ENCODE peak calls at places on chromosome 20, in four cellular contexts. One of them, this sample, is unnamed.

GRCh38 chr20:39939241-39939865 is 749.7 kb downstream of the MAFB start:
- DNase-seq in fibroblast of the aortic adventitia: no peak
- DNase-seq in AG08396: no peak
- DNase-seq in NCI-H345: no peak
- DNase-seq in this sample: no peak

GRCh38 chr20:60330461-60330860 is 372.2 kb downstream of the CDH26 start:
- DNase-seq in fibroblast of the aortic adventitia: no peak
- DNase-seq in AG08396: no peak
- DNase-seq in NCI-H345: no peak
- DNase-seq in this sample: no peak

GRCh38 chr20:53934421-53935352 is 135.7 kb downstream of the BCAS1 start:
- DNase-seq in AG08396: peak
- DNase-seq in fibroblast of the aortic adventitia: peak
- DNase-seq in NCI-H345: no peak
- DNase-seq in this sample: peak

GRCh38 chr20:2799271-2799670 is 1.2 kb downstream of the CPXM1 start:
- DNase-seq in AG08396: no peak
- DNase-seq in NCI-H345: no peak
- DNase-seq in fibroblast of the aortic adventitia: no peak
- DNase-seq in this sample: no peak

GRCh38 chr20:22490287-22491187 is 93.8 kb downstream of the FOXA2 start:
- DNase-seq in AG08396: no peak
- DNase-seq in fibroblast of the aortic adventitia: peak
- DNase-seq in NCI-H345: peak
- DNase-seq in this sample: no peak

GRCh38 chr20:17504326-17504897 is 26.8 kb downstream of the BFSP1 start:
- DNase-seq in fibroblast of the aortic adventitia: peak
- DNase-seq in AG08396: peak
- DNase-seq in NCI-H345: no peak
- DNase-seq in this sample: no peak

GRCh38 chr20:64188682-64189529 is 24.7 kb downstream of the MYT1 start:
- DNase-seq in fibroblast of the aortic adventitia: peak
- DNase-seq in NCI-H345: peak
- DNase-seq in AG08396: no peak
- DNase-seq in this sample: no peak

GRCh38 chr20:46226602-46227001 is 81.7 kb downstream of the CDH22 start:
- DNase-seq in fibroblast of the aortic adventitia: no peak
- DNase-seq in AG08396: peak
- DNase-seq in NCI-H345: no peak
- DNase-seq in this sample: no peak

GRCh38 chr20:58555078-58555765 is 40.0 kb upstream of the APCDD1L start:
- DNase-seq in fibroblast of the aortic adventitia: peak
- DNase-seq in NCI-H345: no peak
- DNase-seq in AG08396: peak
- DNase-seq in this sample: peak

GRCh38 chr20:63309261-63310071 is 16.5 kb downstream of the COL20A1 start:
- DNase-seq in AG08396: peak
- DNase-seq in NCI-H345: peak
- DNase-seq in fibroblast of the aortic adventitia: peak
- DNase-seq in this sample: no peak

GRCh38 chr20:50715694-50716093 is 15.7 kb upstream of the PARD6B start:
- DNase-seq in AG08396: no peak
- DNase-seq in NCI-H345: no peak
- DNase-seq in fibroblast of the aortic adventitia: no peak
- DNase-seq in this sample: no peak

GRCh38 chr20:60024245-60024644 is 66.0 kb downstream of the CDH26 start:
- DNase-seq in fibroblast of the aortic adventitia: no peak
- DNase-seq in NCI-H345: no peak
- DNase-seq in AG08396: no peak
- DNase-seq in this sample: no peak

GRCh38 chr20:41330343-41330720 is 10.3 kb upstream of the LPIN3 start:
- DNase-seq in AG08396: no peak
- DNase-seq in fibroblast of the aortic adventitia: no peak
- DNase-seq in NCI-H345: no peak
- DNase-seq in this sample: peak

GRCh38 chr20:21555470-21556120 is 41.7 kb upstream of the NKX2-2 start:
- DNase-seq in fibroblast of the aortic adventitia: no peak
- DNase-seq in AG08396: no peak
- DNase-seq in NCI-H345: no peak
- DNase-seq in this sample: no peak

GRCh38 chr20:63739129-63740069 is at the start of gene SLC2A4RG:
- DNase-seq in NCI-H345: peak
- DNase-seq in fibroblast of the aortic adventitia: peak
- DNase-seq in AG08396: peak
- DNase-seq in this sample: peak

GRCh38 chr20:19672498-19672897 is 85.6 kb upstream of the RIN2 start:
- DNase-seq in fibroblast of the aortic adventitia: no peak
- DNase-seq in NCI-H345: peak
- DNase-seq in AG08396: no peak
- DNase-seq in this sample: no peak

GRCh38 chr20:57811373-57812020 is 101.7 kb upstream of the PMEPA1 start:
- DNase-seq in fibroblast of the aortic adventitia: no peak
- DNase-seq in NCI-H345: no peak
- DNase-seq in AG08396: no peak
- DNase-seq in this sample: no peak

GRCh38 chr20:4026093-4026601 is 10.8 kb upstream of the RNF24 start:
- DNase-seq in fibroblast of the aortic adventitia: peak
- DNase-seq in AG08396: peak
- DNase-seq in NCI-H345: no peak
- DNase-seq in this sample: peak

GRCh38 chr20:35225319-35226125 is 968 bp upstream of the MMP24 start:
- DNase-seq in AG08396: no peak
- DNase-seq in fibroblast of the aortic adventitia: no peak
- DNase-seq in NCI-H345: no peak
- DNase-seq in this sample: no peak

GRCh38 chr20:5933802-5934436 is 16.4 kb downstream of the TRMT6 start:
- DNase-seq in NCI-H345: peak
- DNase-seq in AG08396: no peak
- DNase-seq in fibroblast of the aortic adventitia: no peak
- DNase-seq in this sample: no peak

GRCh38 chr20:51767018-51767866 is 948 bp downstream of the ATP9A start:
- DNase-seq in NCI-H345: peak
- DNase-seq in AG08396: peak
- DNase-seq in fibroblast of the aortic adventitia: peak
- DNase-seq in this sample: no peak

GRCh38 chr20:24337074-24337473 is 132.4 kb upstream of the SYNDIG1 start:
- DNase-seq in fibroblast of the aortic adventitia: peak
- DNase-seq in NCI-H345: no peak
- DNase-seq in AG08396: peak
- DNase-seq in this sample: no peak

GRCh38 chr20:50728981-50729874 is 2.2 kb upstream of the PARD6B start:
- DNase-seq in NCI-H345: no peak
- DNase-seq in fibroblast of the aortic adventitia: no peak
- DNase-seq in AG08396: no peak
- DNase-seq in this sample: no peak

GRCh38 chr20:58209652-58210397 is 18.6 kb downstream of the ANKRD60 start:
- DNase-seq in AG08396: peak
- DNase-seq in fibroblast of the aortic adventitia: peak
- DNase-seq in NCI-H345: peak
- DNase-seq in this sample: peak

GRCh38 chr20:47847882-47848485 is 62.7 kb upstream of the SULF2 start:
- DNase-seq in AG08396: no peak
- DNase-seq in NCI-H345: peak
- DNase-seq in fibroblast of the aortic adventitia: no peak
- DNase-seq in this sample: no peak

GRCh38 chr20:24702501-24703283 is 233.3 kb downstream of the SYNDIG1 start:
- DNase-seq in AG08396: no peak
- DNase-seq in NCI-H345: no peak
- DNase-seq in fibroblast of the aortic adventitia: no peak
- DNase-seq in this sample: no peak

GRCh38 chr20:6768228-6769185 is 1.0 kb downstream of the BMP2 start:
- DNase-seq in AG08396: peak
- DNase-seq in NCI-H345: peak
- DNase-seq in fibroblast of the aortic adventitia: peak
- DNase-seq in this sample: peak

GRCh38 chr20:17556842-17557674 is 12.8 kb upstream of the DSTN start:
- DNase-seq in fibroblast of the aortic adventitia: peak
- DNase-seq in AG08396: no peak
- DNase-seq in NCI-H345: peak
- DNase-seq in this sample: peak

GRCh38 chr20:51220293-51220706 is 197.4 kb upstream of the KCNG1 start:
- DNase-seq in NCI-H345: no peak
- DNase-seq in fibroblast of the aortic adventitia: peak
- DNase-seq in AG08396: peak
- DNase-seq in this sample: no peak

GRCh38 chr20:3163099-3164042 is 3.7 kb upstream of the FASTKD5 start:
- DNase-seq in NCI-H345: no peak
- DNase-seq in fibroblast of the aortic adventitia: no peak
- DNase-seq in AG08396: no peak
- DNase-seq in this sample: no peak

GRCh38 chr20:49132995-49133451 is 55.1 kb downstream of the STAU1 start:
- DNase-seq in AG08396: peak
- DNase-seq in fibroblast of the aortic adventitia: peak
- DNase-seq in NCI-H345: peak
- DNase-seq in this sample: peak

This sample was measured in fibroblast of gingiva.